ENCODE peak calls at places on chromosomes 4 and X, in nine cellular contexts. J is mammary epithelial cell, V is GM06990, A is OCI-LY7, K is right atrium auricular region, O is HepG2, Z is fibroblast of lung, R is AG04449, F is H1. X is an unnamed sample.

GRCh38 chr4:176971576-176972105 is 178.9 kb upstream of the VEGFC start:
- DNase-seq in J (no peak), V (no peak), A (no peak), K (no peak), O (no peak), Z (no peak), R (no peak), F (no peak), X (peak; percentile 51)

GRCh38 chrX:140165849-140166248 is 200.5 kb upstream of the CXorf66 start:
- DNase-seq in J (no peak), V (no peak), A (no peak), K (no peak), O (no peak), Z (no peak), R (no peak), F (no peak), X (no peak)

GRCh38 chr4:74524985-74525384 is 80.0 kb downstream of the AREG start:
- DNase-seq in J (no peak), V (no peak), A (no peak), K (no peak), O (no peak), Z (no peak), R (no peak), F (no peak), X (no peak)

GRCh38 chr4:167171928-167172327 is 62.4 kb downstream of the SPOCK3 start:
- DNase-seq in J (no peak), V (no peak), A (no peak), K (no peak), O (no peak), Z (no peak), R (no peak), F (no peak), X (no peak)

GRCh38 chrX:104370089-104370488 is 115.4 kb upstream of the ESX1 start:
- DNase-seq in J (peak; percentile 63), V (no peak), A (no peak), K (no peak), O (peak; percentile 6), Z (no peak), R (no peak), F (no peak), X (no peak)

GRCh38 chrX:77087529-77088169 is 359.5 kb upstream of the FGF16 start:
- DNase-seq in J (no peak), V (no peak), A (no peak), K (peak; percentile 67), O (peak; percentile 92), Z (peak; percentile 25), R (no peak), F (no peak), X (peak; percentile 83)

GRCh38 chr4:7844247-7844991 is 95.2 kb downstream of the AFAP1 start:
- DNase-seq in J (peak; percentile 83), V (no peak), A (peak; percentile 42), K (peak; percentile 88), O (peak; percentile 70), Z (peak; percentile 87), R (peak; percentile 89), F (peak; percentile 90), X (peak; percentile 99)

GRCh38 chr4:119184128-119184527 is 28.4 kb upstream of the USP53 start:
- DNase-seq in J (peak; percentile 50), V (no peak), A (no peak), K (no peak), O (no peak), Z (no peak), R (no peak), F (no peak), X (no peak)

GRCh38 chr4:87979810-87980209 is 4.3 kb downstream of the SPP1 start:
- DNase-seq in J (no peak), V (no peak), A (no peak), K (no peak), O (no peak), Z (no peak), R (no peak), F (no peak), X (no peak)
- H3K4me3 ChIP-seq in J (no peak overlapping the region), V (no peak overlapping the region), A (no peak overlapping the region), K (no peak overlapping the region), O (no peak overlapping the region), Z (no peak overlapping the region), R (no peak overlapping the region), F (no peak overlapping the region), X (no peak overlapping the region)

GRCh38 chrX:96372313-96373046 is 312.2 kb upstream of the DIAPH2 start:
- DNase-seq in J (peak; percentile 23), V (no peak), A (peak; percentile 21), K (no peak), O (peak; percentile 27), Z (peak; percentile 79), R (peak; percentile 12), F (no peak), X (peak; percentile 80)

GRCh38 chrX:96373047-96373355 is 311.6 kb upstream of the DIAPH2 start:
- DNase-seq in J (no peak), V (no peak), A (no peak), K (no peak), O (no peak), Z (no peak), R (no peak), F (no peak), X (no peak)
- TF ChIP-seq CTCF in J (no peak), V (no peak), A (no peak), K (no peak), O (no peak), Z (no peak), R (no peak), F (no peak), X (no peak)

GRCh38 chr4:25863906-25864418 is 1.2 kb upstream of the SEL1L3 start:
- DNase-seq in J (no peak), V (no peak), A (peak; percentile 41), K (no peak), O (no peak), Z (no peak), R (no peak), F (peak; percentile 67), X (no peak)
- H3K4me3 ChIP-seq in J (no peak overlapping the region), V (peak overlapping the region; percentile 60), A (peak overlapping the region; percentile 75), K (no peak overlapping the region), O (no peak overlapping the region), Z (no peak overlapping the region), R (no peak overlapping the region), F (peak overlapping the region; percentile 77), X (no peak overlapping the region)

GRCh38 chr4:107693132-107693531 is 26.9 kb downstream of the PAPSS1 start:
- DNase-seq in J (no peak), V (no peak), A (no peak), K (no peak), O (no peak), Z (no peak), R (no peak), F (no peak), X (peak; percentile 26)
- TF ChIP-seq CTCF in J (no peak), V (no peak), A (no peak), K (no peak), O (no peak), Z (no peak), R (no peak), F (no peak), X (no peak)

GRCh38 chrX:66632986-66633385 is 5.9 kb downstream of the EDA2R start:
- DNase-seq in J (no peak), V (no peak), A (no peak), K (no peak), O (no peak), Z (peak; percentile 18), R (no peak), F (no peak), X (peak; percentile 25)

GRCh38 chrX:66633541-66633940 is 5.3 kb downstream of the EDA2R start:
- DNase-seq in J (peak; percentile 60), V (no peak), A (no peak), K (no peak), O (no peak), Z (peak; percentile 51), R (no peak), F (no peak), X (peak; percentile 85)

GRCh38 chrX:66635360-66635759 is 3.5 kb downstream of the EDA2R start:
- DNase-seq in J (peak; percentile 46), V (no peak), A (no peak), K (no peak), O (no peak), Z (peak; percentile 45), R (peak; percentile 50), F (no peak), X (peak; percentile 90)

GRCh38 chrX:66634272-66634671 is 4.6 kb downstream of the EDA2R start:
- DNase-seq in J (no peak), V (no peak), A (no peak), K (no peak), O (no peak), Z (no peak), R (no peak), F (no peak), X (peak; percentile 66)

GRCh38 chrX:66638591-66639500 is at the start of gene EDA2R:
- DNase-seq in J (peak; percentile 89), V (peak; percentile 31), A (peak; percentile 81), K (no peak), O (peak; percentile 85), Z (peak; percentile 48), R (no peak), F (peak; percentile 47), X (peak; percentile 87)
- H3K4me3 ChIP-seq in J (peak within 1 kb of the TSS; percentile 52), V (peak within 1 kb of the TSS; percentile 60), A (peak within 1 kb of the TSS; percentile 82), K (peak within 1 kb of the TSS; percentile 41), O (peak within 1 kb of the TSS; percentile 77), Z (peak within 1 kb of the TSS; percentile 5), R (peak within 1 kb of the TSS; percentile 68), F (peak within 1 kb of the TSS; percentile 75), X (peak within 1 kb of the TSS; percentile 65)

GRCh38 chr4:31045724-31046318 is 325.7 kb downstream of the PCDH7 start:
- DNase-seq in J (peak; percentile 14), V (no peak), A (peak; percentile 31), K (no peak), O (no peak), Z (peak; percentile 47), R (no peak), F (no peak), X (peak; percentile 57)
- TF ChIP-seq CTCF in J (peak; percentile 59), V (peak; percentile 24), A (peak; percentile 84), K (peak; percentile 57), O (peak; percentile 16), Z (no peak), R (no peak), F (peak; percentile 33), X (peak; percentile 41)

DNA sequence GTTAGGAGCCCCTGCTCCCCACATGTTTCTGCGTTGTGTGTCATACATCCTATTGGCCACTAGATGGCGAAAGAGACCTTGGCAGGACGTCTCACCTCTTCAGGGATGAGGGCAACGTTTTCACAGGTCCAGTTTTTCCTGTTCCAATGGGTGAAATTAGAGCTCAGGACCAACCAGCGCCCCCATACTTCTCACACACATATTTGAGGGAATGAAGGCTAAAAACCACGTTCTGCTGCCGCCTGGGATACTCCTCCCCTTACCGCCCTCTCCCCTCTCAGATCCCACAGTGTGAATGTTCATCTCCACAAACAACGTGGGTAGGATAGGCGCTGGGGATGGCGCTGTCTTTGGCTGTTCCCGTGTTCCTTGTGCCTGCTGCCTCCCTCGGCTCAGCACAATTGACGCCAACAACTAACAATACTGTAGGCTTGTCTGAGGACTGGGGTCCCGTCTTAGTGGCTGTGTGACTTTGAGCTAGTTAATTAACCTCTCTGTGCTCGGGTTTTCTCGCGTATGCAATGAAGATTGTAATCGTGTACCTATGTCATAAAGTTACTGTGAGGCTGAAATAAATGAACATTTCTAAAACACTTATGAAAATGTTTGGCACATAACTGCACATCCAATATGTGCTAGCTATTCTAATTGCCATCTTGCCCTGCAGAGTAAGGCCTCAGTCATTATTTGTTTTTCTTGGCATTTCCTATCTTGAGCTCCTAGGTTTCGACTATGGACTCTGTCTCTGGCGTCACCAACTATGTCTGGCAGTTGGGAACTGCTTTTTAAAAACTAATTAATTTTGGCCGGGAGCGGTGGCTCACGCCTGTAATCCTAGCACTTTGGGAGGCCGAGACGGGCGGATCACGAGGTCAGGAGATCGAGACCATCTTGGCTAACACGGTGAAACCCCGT is 181.3 kb upstream of the STK26 start:
- DNase-seq in J (peak; percentile 54), V (peak; percentile 22), A (peak; percentile 52), K (no peak), O (peak; percentile 50), Z (peak; percentile 50), R (no peak), F (peak; percentile 49), X (peak; percentile 60)
- H3K4me3 ChIP-seq in J (no peak overlapping the region), V (no peak overlapping the region), A (no peak overlapping the region), K (no peak overlapping the region), O (peak overlapping the region; percentile 44), Z (no peak overlapping the region), R (no peak overlapping the region), F (peak overlapping the region; percentile 34), X (no peak overlapping the region)

X was measured in fibroblast of the aortic adventitia.